ENCODE peak calls at places on chromosome 17, in nine cellular contexts. B, L, Y, Z, S, U, R, I and X are unnamed samples.

GRCh38 chr17:57319806-57320205 is 63.5 kb downstream of the MSI2 start:
- DNase-seq in B (no peak), L (no peak), Y (no peak), Z (no peak), S (no peak), U (no peak), R (no peak), I (no peak), X (no peak)

GRCh38 chr17:64496348-64496785 is 487 bp downstream of the POLG2 start:
- DNase-seq in B (no peak), L (no peak), Y (no peak), Z (no peak), S (no peak), U (no peak), R (no peak), I (no peak), X (no peak)

GRCh38 chr17:63997341-63998048 is 656 bp upstream of the PRR29 start:
- DNase-seq in B (no peak), L (no peak), Y (no peak), Z (no peak), S (no peak), U (peak), R (no peak), I (no peak), X (no peak)

GRCh38 chr17:81927145-81927652 is 336 bp downstream of the MAFG start:
- DNase-seq in B (no peak), L (no peak), Y (no peak), Z (no peak), S (no peak), U (no peak), R (no peak), I (no peak), X (no peak)

GRCh38 chr17:44736551-44737240 is 22.1 kb upstream of the ADAM11 start:
- DNase-seq in B (no peak), L (no peak), Y (no peak), Z (no peak), S (no peak), U (no peak), R (no peak), I (no peak), X (no peak)

GRCh38 chr17:42509916-42510315 is 26.1 kb upstream of the NAGLU start:
- DNase-seq in B (no peak), L (no peak), Y (no peak), Z (no peak), S (no peak), U (no peak), R (no peak), I (no peak), X (no peak)

GRCh38 chr17:72122668-72123495 is 2.1 kb downstream of the SOX9 start:
- DNase-seq in B (peak), L (peak), Y (peak), Z (no peak), S (no peak), U (peak), R (peak), I (peak), X (no peak)

GRCh38 chr17:38825762-38826247 is 684 bp upstream of the CWC25 start:
- DNase-seq in B (no peak), L (no peak), Y (no peak), Z (no peak), S (no peak), U (no peak), R (no peak), I (no peak), X (no peak)

GRCh38 chr17:69047368-69048263 is 13.1 kb downstream of the ABCA9 start:
- DNase-seq in B (peak), L (no peak), Y (peak), Z (no peak), S (peak), U (peak), R (peak), I (peak), X (no peak)

DNA sequence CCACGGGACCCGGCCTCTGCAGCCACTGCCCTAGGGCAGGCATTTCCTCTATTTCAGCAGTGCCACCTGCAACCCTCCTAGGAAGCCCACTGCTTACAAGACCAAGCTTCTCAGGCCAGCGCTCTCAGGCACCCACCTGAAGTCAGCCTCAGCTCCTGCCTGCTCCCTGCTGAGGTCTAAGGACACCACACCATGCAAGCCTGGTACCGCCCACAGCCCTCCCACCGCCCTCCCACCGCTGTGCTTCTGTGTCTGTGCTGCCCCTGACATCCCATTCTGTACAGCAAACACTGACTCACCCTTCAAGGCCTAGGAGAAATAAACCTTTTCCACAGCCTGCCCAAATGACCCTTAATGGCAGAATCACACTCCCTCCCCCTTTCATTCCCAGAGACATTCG is 6.3 kb downstream of the CLUH start:
- DNase-seq in B (peak), L (no peak), Y (no peak), Z (no peak), S (peak), U (peak), R (peak), I (peak), X (no peak)
- H3K4me3 ChIP-seq in B (no peak), L (no peak), Y (no peak), Z (no peak), S (no peak), U (no peak), R (no peak), I (no peak), X (no peak)

DNA sequence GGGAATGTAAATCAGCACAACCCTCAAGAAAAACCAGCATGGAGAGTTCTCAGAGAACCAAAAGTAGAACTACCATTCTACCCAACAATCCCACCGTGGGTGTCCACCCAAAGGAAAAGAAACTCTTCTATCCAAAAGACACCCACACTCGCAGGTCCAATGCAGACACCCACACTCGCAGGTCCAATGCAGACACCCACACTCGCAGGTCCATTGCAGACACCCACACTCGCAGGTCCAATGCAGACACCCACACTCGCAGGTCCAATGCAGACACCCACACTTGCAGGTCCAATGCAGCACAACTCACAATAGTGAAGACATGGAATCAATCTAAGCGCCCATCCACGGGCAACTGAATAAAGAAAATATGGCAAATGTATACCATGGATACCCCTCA is 77.0 kb upstream of the RPH3AL start:
- DNase-seq in B (no peak), L (no peak), Y (no peak), Z (no peak), S (no peak), U (no peak), R (no peak), I (no peak), X (no peak)
- H3K4me3 ChIP-seq in B (no peak), L (no peak), Y (no peak), Z (no peak), S (no peak), U (no peak), R (no peak), I (no peak), X (no peak)

GRCh38 chr17:51217946-51218345 is 41.9 kb downstream of the MBTD1 start:
- DNase-seq in B (no peak), L (no peak), Y (no peak), Z (no peak), S (no peak), U (no peak), R (no peak), I (no peak), X (no peak)

DNA sequence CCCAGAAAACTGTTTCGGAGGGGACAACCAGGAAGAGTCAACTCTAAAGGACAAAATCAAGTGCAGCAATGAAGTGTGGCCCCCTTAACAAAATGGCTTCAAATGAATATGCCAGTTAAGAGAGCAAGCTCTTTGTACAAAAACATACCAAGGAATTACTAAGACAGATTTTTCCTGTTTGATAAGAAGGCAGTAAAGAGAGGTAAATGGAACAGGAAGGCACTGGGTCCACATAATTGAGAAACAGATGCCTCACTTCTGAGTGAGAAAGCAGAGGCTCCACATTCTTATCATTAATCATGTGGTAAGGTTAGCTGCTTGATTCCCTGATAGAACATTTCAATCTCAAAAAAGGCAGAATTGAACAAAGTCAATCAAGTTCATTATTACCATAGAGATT is 44.9 kb downstream of the MBTD1 start:
- DNase-seq in B (no peak), L (no peak), Y (no peak), Z (no peak), S (no peak), U (no peak), R (no peak), I (no peak), X (no peak)
- H3K4me3 ChIP-seq in B (no peak), L (no peak), Y (no peak), Z (no peak), S (no peak), U (no peak), R (no peak), I (no peak), X (no peak)

GRCh38 chr17:36722121-36722902 is 120.9 kb downstream of the MRM1 start:
- DNase-seq in B (peak), L (no peak), Y (peak), Z (no peak), S (peak), U (peak), R (no peak), I (peak), X (peak)
- H3K4me3 ChIP-seq in B (peak), L (no peak), Y (no peak), Z (peak), S (peak), U (no peak), R (peak), I (peak), X (peak)

GRCh38 chr17:41308251-41308917 is 725 bp downstream of the KRTAP16-1 start:
- DNase-seq in B (no peak), L (no peak), Y (peak), Z (no peak), S (no peak), U (peak), R (peak), I (no peak), X (peak)
- H3K4me3 ChIP-seq in B (no peak), L (no peak), Y (peak), Z (peak), S (no peak), U (no peak), R (no peak), I (no peak), X (no peak)

DNA sequence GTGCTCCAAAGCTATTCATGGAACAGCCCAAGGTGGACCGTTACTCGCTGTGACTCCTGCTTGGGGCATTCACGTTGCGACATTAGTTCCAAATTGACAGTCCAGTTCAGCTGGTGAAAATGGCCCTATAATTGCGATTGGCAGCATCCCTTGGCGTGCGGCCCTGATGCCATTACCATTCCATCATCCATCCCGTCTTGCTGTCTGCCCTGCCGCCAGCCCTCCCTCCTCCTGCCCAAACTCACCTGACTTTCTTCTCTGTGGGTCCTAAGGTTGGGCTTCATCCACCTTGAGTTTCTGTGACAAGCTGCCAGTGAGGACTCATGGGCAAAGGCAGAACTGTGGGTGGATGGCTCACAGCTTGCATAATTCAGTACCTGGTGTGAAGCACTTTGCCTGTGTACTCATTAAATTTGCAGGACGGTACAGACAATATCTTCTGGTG is 104.6 kb downstream of the RPTOR start:
- DNase-seq in B (no peak), L (no peak), Y (peak), Z (no peak), S (no peak), U (no peak), R (no peak), I (peak), X (no peak)
- H3K4me3 ChIP-seq in B (no peak), L (no peak), Y (no peak), Z (no peak), S (no peak), U (no peak), R (no peak), I (no peak), X (no peak)